ENCODE peak calls at places on chromosome 21, in five cellular contexts. T is A549, J is endothelial cell of umbilical vein, I is GM12878, Y is K562. F is an unnamed sample.

GRCh38 chr21:17472592-17473271 is 40.1 kb upstream of the CXADR start:
- DNase-seq in T (no peak), J (no peak), I (no peak), Y (no peak), F (no peak)

GRCh38 chr21:22881131-22881530 is 1882.9 kb downstream of the NCAM2 start:
- DNase-seq in T (no peak), J (no peak), I (no peak), Y (no peak), F (no peak)

GRCh38 chr21:28601708-28602107 is 391.0 kb downstream of the LTN1 start:
- DNase-seq in T (no peak), J (no peak), I (no peak), Y (no peak), F (no peak)

GRCh38 chr21:24045775-24046215 is 1561.5 kb downstream of the MRPL39 start:
- DNase-seq in T (no peak), J (peak), I (no peak), Y (no peak), F (peak)

GRCh38 chr21:39153373-39153772 is 29.9 kb downstream of the PSMG1 start:
- DNase-seq in T (no peak), J (no peak), I (no peak), Y (peak), F (peak)

GRCh38 chr21:17438642-17439041 is 74.2 kb upstream of the CXADR start:
- DNase-seq in T (no peak), J (no peak), I (no peak), Y (no peak), F (no peak)

GRCh38 chr21:34186119-34186719 is 112.8 kb downstream of the MRPS6 start:
- DNase-seq in T (no peak), J (no peak), I (no peak), Y (peak), F (no peak)

GRCh38 chr21:34227386-34227852 is 136.4 kb upstream of the KCNE2 start:
- DNase-seq in T (no peak), J (no peak), I (no peak), Y (no peak), F (no peak)

GRCh38 chr21:24738063-24738462 is 869.2 kb downstream of the MRPL39 start:
- DNase-seq in T (no peak), J (no peak), I (no peak), Y (no peak), F (no peak)

GRCh38 chr21:33976082-33976979 is 60.7 kb upstream of the ATP5PO start:
- DNase-seq in T (peak), J (no peak), I (peak), Y (peak), F (peak)

GRCh38 chr21:39687069-39687468 is 57.9 kb upstream of the IGSF5 start:
- DNase-seq in T (no peak), J (no peak), I (no peak), Y (no peak), F (no peak)

GRCh38 chr21:15084668-15085067 is 19.9 kb upstream of the NRIP1 start:
- DNase-seq in T (no peak), J (no peak), I (no peak), Y (no peak), F (no peak)

GRCh38 chr21:25457411-25457810 is 149.9 kb downstream of the MRPL39 start:
- DNase-seq in T (no peak), J (peak), I (peak), Y (no peak), F (peak)

GRCh38 chr21:25791321-25791720 is 56.5 kb downstream of the GABPA start:
- DNase-seq in T (no peak), J (no peak), I (no peak), Y (no peak), F (no peak)

GRCh38 chr21:25911730-25912401 is 177.1 kb downstream of the GABPA start:
- DNase-seq in T (no peak), J (peak), I (no peak), Y (no peak), F (no peak)

GRCh38 chr21:34733866-34734265 is 65.1 kb downstream of the CLIC6 start:
- DNase-seq in T (no peak), J (no peak), I (no peak), Y (no peak), F (no peak)

GRCh38 chr21:25772680-25773079 is 37.9 kb downstream of the GABPA start:
- DNase-seq in T (no peak), J (peak), I (no peak), Y (no peak), F (peak)

GRCh38 chr21:35015435-35016024 is 33.6 kb downstream of the RUNX1 start:
- DNase-seq in T (no peak), J (no peak), I (no peak), Y (no peak), F (no peak)

GRCh38 chr21:34004984-34005383 is 68.4 kb upstream of the MRPS6 start:
- DNase-seq in T (no peak), J (no peak), I (no peak), Y (no peak), F (no peak)

GRCh38 chr21:34865922-34866271 is 183.2 kb downstream of the RUNX1 start:
- DNase-seq in T (no peak), J (no peak), I (peak), Y (no peak), F (peak)

GRCh38 chr21:34345892-34346291 is 17.9 kb upstream of the KCNE2 start:
- DNase-seq in T (no peak), J (no peak), I (no peak), Y (no peak), F (no peak)

GRCh38 chr21:38787461-38788274 is 18.1 kb upstream of the ETS2 start:
- DNase-seq in T (peak), J (no peak), I (no peak), Y (peak), F (peak)

GRCh38 chr21:16492892-16493291 is 763.1 kb downstream of the USP25 start:
- DNase-seq in T (no peak), J (no peak), I (no peak), Y (no peak), F (no peak)

GRCh38 chr21:34983680-34984086 is 65.4 kb downstream of the RUNX1 start:
- DNase-seq in T (no peak), J (peak), I (no peak), Y (peak), F (peak)

GRCh38 chr21:39805983-39806382 is 61.0 kb downstream of the IGSF5 start:
- DNase-seq in T (no peak), J (no peak), I (no peak), Y (no peak), F (no peak)

GRCh38 chr21:17461014-17461413 is 51.8 kb upstream of the CXADR start:
- DNase-seq in T (peak), J (no peak), I (no peak), Y (no peak), F (no peak)

GRCh38 chr21:34926784-34927548 is 122.1 kb downstream of the RUNX1 start:
- DNase-seq in T (no peak), J (no peak), I (no peak), Y (no peak), F (no peak)

GRCh38 chr21:21200103-21200938 is 202.1 kb downstream of the NCAM2 start:
- DNase-seq in T (no peak), J (peak), I (no peak), Y (peak), F (no peak)

GRCh38 chr21:42198949-42199348 is 20.0 kb upstream of the ABCG1 start:
- DNase-seq in T (no peak), J (peak), I (no peak), Y (no peak), F (peak)

GRCh38 chr21:14120091-14120734 is 90.5 kb downstream of the LIPI start:
- DNase-seq in T (no peak), J (no peak), I (peak), Y (peak), F (peak)

GRCh38 chr21:17359781-17360180 is 153.1 kb upstream of the CXADR start:
- DNase-seq in T (no peak), J (no peak), I (no peak), Y (no peak), F (no peak)

GRCh38 chr21:17921579-17922530 is 102.7 kb upstream of the C21orf91 start:
- DNase-seq in T (no peak), J (peak), I (no peak), Y (no peak), F (no peak)

GRCh38 chr21:29121759-29122158 is 8.7 kb upstream of the MAP3K7CL start:
- DNase-seq in T (no peak), J (no peak), I (peak), Y (no peak), F (no peak)

GRCh38 chr21:29114765-29115164 is 15.7 kb upstream of the MAP3K7CL start:
- DNase-seq in T (peak), J (no peak), I (no peak), Y (no peak), F (no peak)

GRCh38 chr21:18369115-18369514 is 34.5 kb downstream of the TMPRSS15 start:
- DNase-seq in T (no peak), J (peak), I (no peak), Y (no peak), F (peak)

GRCh38 chr21:14545906-14546480 is at the start of gene SAMSN1:
- DNase-seq in T (no peak), J (peak), I (peak), Y (peak), F (peak)

GRCh38 chr21:44739316-44739715 is 27.9 kb upstream of the TSPEAR start:
- DNase-seq in T (no peak), J (no peak), I (no peak), Y (no peak), F (no peak)

GRCh38 chr21:44740721-44741120 is 29.3 kb upstream of the TSPEAR start:
- DNase-seq in T (no peak), J (no peak), I (no peak), Y (no peak), F (no peak)

GRCh38 chr21:44741921-44742320 is 30.5 kb upstream of the TSPEAR start:
- DNase-seq in T (no peak), J (no peak), I (no peak), Y (no peak), F (no peak)

GRCh38 chr21:44738621-44739020 is 27.2 kb upstream of the TSPEAR start:
- DNase-seq in T (no peak), J (no peak), I (no peak), Y (no peak), F (no peak)

GRCh38 chr21:44742418-44743153 is 31.2 kb upstream of the TSPEAR start:
- DNase-seq in T (no peak), J (peak), I (no peak), Y (no peak), F (peak)
- TF ChIP-seq MAX in T (no peak), J (no peak), I (no peak), Y (no peak), F (no peak)

GRCh38 chr21:37367758-37368535 is 1.4 kb downstream of the DYRK1A start:
- DNase-seq in T (no peak), J (peak), I (no peak), Y (no peak), F (peak)
- TF ChIP-seq POLR2A in T (no peak), J (peak), I (peak), Y (peak), F (no peak)

GRCh38 chr21:43268804-43269186 is 100.0 kb downstream of the CRYAA start:
- DNase-seq in T (no peak), J (no peak), I (no peak), Y (no peak), F (no peak)
- TF ChIP-seq CTCF in T (no peak), J (no peak), I (peak), Y (peak), F (no peak)

DNA sequence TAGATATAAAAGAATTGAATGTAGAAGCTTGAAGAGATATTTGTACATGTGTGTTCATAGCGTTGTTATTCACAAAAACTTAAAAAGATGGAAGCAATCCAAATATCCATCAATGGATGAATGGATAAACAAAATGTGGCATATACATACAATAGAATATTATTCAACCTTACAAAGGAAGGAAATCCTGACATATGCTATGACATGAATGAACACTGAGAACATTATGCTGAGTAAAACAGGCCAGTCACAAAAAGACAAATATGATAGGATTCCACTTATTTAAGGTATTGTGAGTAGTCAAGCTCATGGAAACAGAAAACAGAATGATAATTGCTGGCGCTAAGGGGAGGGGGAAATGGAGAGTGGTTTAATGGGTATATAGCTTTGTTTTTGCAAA is 47.0 kb upstream of the DYRK1A start:
- DNase-seq in T (no peak), J (peak), I (no peak), Y (no peak), F (no peak)
- TF ChIP-seq MAX in T (no peak), J (no peak), I (no peak), Y (no peak), F (no peak)

GRCh38 chr21:30628109-30628508 is 6.9 kb upstream of the KRTAP20-2 start:
- DNase-seq in T (no peak), J (no peak), I (no peak), Y (no peak), F (no peak)

GRCh38 chr21:30625449-30625848 is 5.0 kb downstream of the KRTAP20-4 start:
- DNase-seq in T (no peak), J (no peak), I (no peak), Y (no peak), F (no peak)

GRCh38 chr21:30620080-30620479 is 347 bp upstream of the KRTAP20-4 start:
- DNase-seq in T (no peak), J (no peak), I (no peak), Y (no peak), F (no peak)

GRCh38 chr21:30620522-30620921 is at the start of gene KRTAP20-4:
- DNase-seq in T (no peak), J (no peak), I (no peak), Y (no peak), F (no peak)

GRCh38 chr21:30623362-30623761 is 2.9 kb downstream of the KRTAP20-4 start:
- DNase-seq in T (no peak), J (no peak), I (no peak), Y (no peak), F (no peak)
- TF ChIP-seq POLR2A in T (no peak), J (no peak), I (no peak), Y (no peak), F (no peak)

DNA sequence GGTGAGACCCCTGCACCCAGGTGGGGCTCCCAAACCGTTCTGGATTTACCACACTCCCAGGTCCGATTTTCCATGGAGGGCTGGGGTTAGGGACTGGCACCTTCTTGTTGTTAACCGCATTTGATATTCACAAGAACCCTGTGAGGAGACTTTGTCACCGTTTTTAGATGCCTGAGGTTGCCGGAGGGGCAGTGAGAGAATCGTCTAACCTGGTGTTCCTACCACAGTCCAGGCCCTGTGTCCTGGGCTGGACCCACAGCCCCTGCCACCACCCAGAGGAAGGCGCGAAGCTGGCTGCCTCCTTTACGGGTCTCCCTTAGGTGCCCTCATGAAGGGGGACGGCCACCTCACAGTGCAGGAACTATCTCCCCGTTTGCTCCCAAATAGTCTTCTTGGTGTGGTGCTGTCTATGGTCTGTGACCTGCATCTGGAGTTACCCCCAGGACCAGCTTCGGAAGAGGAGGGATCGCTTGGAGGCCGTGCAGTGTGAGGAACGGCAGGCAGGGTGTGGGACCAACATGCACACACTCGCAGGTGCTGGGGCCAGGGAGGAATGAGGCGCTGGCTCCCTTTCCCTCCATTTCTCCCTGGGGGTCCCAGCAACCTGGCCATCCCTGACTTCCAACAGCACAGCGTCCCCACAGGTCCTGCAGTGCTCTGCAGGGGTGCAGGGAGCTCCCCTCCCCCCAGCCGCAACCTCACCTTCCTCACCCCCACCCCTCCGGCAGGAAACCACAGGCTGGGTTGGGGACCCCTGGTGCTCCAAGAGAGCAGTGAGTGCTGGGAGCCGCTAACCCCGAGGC is 7.0 kb downstream of the SIM2 start:
- DNase-seq in T (no peak), J (no peak), I (no peak), Y (peak), F (peak)
- TF ChIP-seq CTCF in T (no peak), J (no peak), I (no peak), Y (peak), F (peak)

GRCh38 chr21:27519357-27519756 is 552.5 kb upstream of the ADAMTS5 start:
- DNase-seq in T (no peak), J (peak), I (no peak), Y (no peak), F (no peak)

GRCh38 chr21:27513016-27513415 is 546.1 kb upstream of the ADAMTS5 start:
- DNase-seq in T (no peak), J (no peak), I (no peak), Y (no peak), F (no peak)

GRCh38 chr21:27515676-27516075 is 548.8 kb upstream of the ADAMTS5 start:
- DNase-seq in T (no peak), J (no peak), I (no peak), Y (no peak), F (no peak)

GRCh38 chr21:27511241-27511640 is 544.4 kb upstream of the ADAMTS5 start:
- DNase-seq in T (no peak), J (no peak), I (no peak), Y (no peak), F (no peak)

GRCh38 chr21:27513825-27514224 is 546.9 kb upstream of the ADAMTS5 start:
- DNase-seq in T (no peak), J (peak), I (no peak), Y (no peak), F (no peak)
- TF ChIP-seq MAX in T (no peak), J (no peak), I (no peak), Y (no peak), F (no peak)

GRCh38 chr21:45403825-45404725 is 890 bp upstream of the COL18A1 start:
- DNase-seq in T (no peak), J (peak), I (no peak), Y (no peak), F (no peak)

GRCh38 chr21:45405819-45406762 is 1.1 kb downstream of the COL18A1 start:
- DNase-seq in T (no peak), J (peak), I (no peak), Y (no peak), F (no peak)

GRCh38 chr21:45405271-45405818 is 380 bp downstream of the COL18A1 start:
- DNase-seq in T (peak), J (peak), I (no peak), Y (peak), F (no peak)

GRCh38 chr21:45403133-45403824 is 1.7 kb upstream of the COL18A1 start:
- DNase-seq in T (no peak), J (no peak), I (no peak), Y (no peak), F (no peak)

GRCh38 chr21:45404726-45405270 is at the start of gene COL18A1:
- DNase-seq in T (peak), J (peak), I (no peak), Y (peak), F (peak)
- TF ChIP-seq POLR2A in T (peak), J (no peak), I (no peak), Y (no peak), F (no peak)

GRCh38 chr21:32414579-32415358 is 2.3 kb downstream of the EVA1C start:
- DNase-seq in T (no peak), J (peak), I (no peak), Y (no peak), F (no peak)
- TF ChIP-seq CTCF in T (peak), J (peak), I (no peak), Y (peak), F (peak)

GRCh38 chr21:41169701-41170100 is 1.7 kb downstream of the BACE2 start:
- DNase-seq in T (no peak), J (no peak), I (no peak), Y (no peak), F (no peak)

GRCh38 chr21:41168391-41169257 is 664 bp downstream of the BACE2 start:
- DNase-seq in T (peak), J (peak), I (no peak), Y (no peak), F (no peak)

GRCh38 chr21:41171210-41171609 is 3.2 kb downstream of the BACE2 start:
- DNase-seq in T (no peak), J (peak), I (no peak), Y (no peak), F (no peak)

GRCh38 chr21:41169258-41169576 is 1.3 kb downstream of the BACE2 start:
- DNase-seq in T (no peak), J (no peak), I (no peak), Y (no peak), F (no peak)

GRCh38 chr21:41170442-41170841 is 2.5 kb downstream of the BACE2 start:
- DNase-seq in T (peak), J (peak), I (no peak), Y (peak), F (peak)
- TF ChIP-seq MAX in T (no peak), J (no peak), I (no peak), Y (no peak), F (no peak)